ENCODE peak calls at places on chromosomes 7 and 10, in four cellular contexts. J is HS-27A; I is HEK293T; V is activated CD4-positive, alpha-beta T cell treated with anti-CD3 and anti-CD28 coated beads for 36 hours. R is an unnamed sample.
A peak's percentile ranks its signal among the peaks of the same experiment; 100 is the strongest.

GRCh38 chr10:17290226-17290625 is 62.2 kb downstream of the VIM start:
- DNase-seq in J (no peak), I (peak; percentile 31), V (peak; percentile 25), R (no peak)

GRCh38 chr10:111211756-111212155 is 134.9 kb downstream of the ADRA2A start:
- DNase-seq in J (peak; percentile 68), I (no peak), V (no peak), R (no peak)

GRCh38 chr7:112484671-112485097 is 3.9 kb downstream of the LSMEM1 start:
- DNase-seq in J (peak; percentile 57), I (no peak), V (no peak), R (peak; percentile 99)

GRCh38 chr7:74401137-74401859 is 52.4 kb upstream of the GTF2IRD1 start:
- DNase-seq in J (peak; percentile 30), I (peak; percentile 82), V (peak; percentile 84), R (peak; percentile 61)

GRCh38 chr7:23315366-23315765 is 16.2 kb downstream of the MALSU1 start:
- DNase-seq in J (no peak), I (no peak), V (no peak), R (peak; percentile 74)

GRCh38 chr10:4691776-4692175 is 134.2 kb upstream of the AKR1E2 start:
- DNase-seq in J (no peak), I (no peak), V (no peak), R (no peak)

GRCh38 chr10:11562888-11563287 is 48.6 kb downstream of the USP6NL start:
- DNase-seq in J (no peak), I (no peak), V (no peak), R (no peak)

GRCh38 chr7:129421717-129422250 is 12.4 kb upstream of the STRIP2 start:
- DNase-seq in J (no peak), I (no peak), V (no peak), R (no peak)

GRCh38 chr7:127504715-127505114 is 80.7 kb downstream of the GCC1 start:
- DNase-seq in J (no peak), I (peak; percentile 35), V (peak; percentile 41), R (no peak)

GRCh38 chr7:92766461-92767003 is 69.8 kb downstream of the CDK6 start:
- DNase-seq in J (no peak), I (no peak), V (no peak), R (no peak)

GRCh38 chr7:48049850-48050249 is 14.5 kb downstream of the C7orf57 start:
- DNase-seq in J (no peak), I (no peak), V (no peak), R (no peak)

GRCh38 chr10:86252051-86252450 is 114.5 kb downstream of the GRID1 start:
- DNase-seq in J (no peak), I (no peak), V (no peak), R (no peak)

GRCh38 chr10:79345241-79346011 is 1.8 kb upstream of the PPIF start:
- DNase-seq in J (no peak), I (no peak), V (no peak), R (no peak)

GRCh38 chr7:158812684-158813083 is 16.6 kb downstream of the ESYT2 start:
- DNase-seq in J (no peak), I (no peak), V (peak; percentile 78), R (no peak)

GRCh38 chr7:156640949-156641485 is 443 bp downstream of the RNF32 start:
- DNase-seq in J (no peak), I (no peak), V (peak; percentile 79), R (peak; percentile 24)

GRCh38 chr7:117871401-117871777 is 1.9 kb downstream of the CTTNBP2 start:
- DNase-seq in J (no peak), I (no peak), V (no peak), R (peak; percentile 40)

GRCh38 chr10:34768261-34768971 is 46.7 kb downstream of the PARD3 start:
- DNase-seq in J (no peak), I (no peak), V (no peak), R (peak; percentile 43)

GRCh38 chr10:58661336-58661735 is 148.7 kb downstream of the BICC1 start:
- DNase-seq in J (no peak), I (no peak), V (no peak), R (no peak)

GRCh38 chr10:95404864-95405263 is 114.1 kb upstream of the PDLIM1 start:
- DNase-seq in J (no peak), I (no peak), V (no peak), R (no peak)

GRCh38 chr10:29324220-29324831 is 35.5 kb downstream of the LYZL1 start:
- DNase-seq in J (no peak), I (no peak), V (no peak), R (no peak)

R was measured in H4.